ENCODE peak calls at places on chromosomes 6 and 20, in six cellular contexts. B is anterior cingulate cortex, A is mucosa of gallbladder, P is SHP77 treated with DMSO at 0.1 percent for 48 hours, I is T-helper 17 cell, G is AG09319. M is an unnamed sample.

GRCh38 chr6:43231053-43231452 is 1.8 kb upstream of the DNPH1 start:
- DNase-seq in B (no peak), A (no peak), P (no peak), I (no peak), G (no peak), M (no peak)

GRCh38 chr6:71324179-71324791 is 35.7 kb downstream of the OGFRL1 start:
- DNase-seq in B (no peak), A (no peak), P (no peak), I (no peak), G (no peak), M (peak)

GRCh38 chr6:31125162-31125561 is 4.9 kb upstream of the CDSN start:
- DNase-seq in B (no peak), A (peak), P (no peak), I (no peak), G (no peak), M (no peak)

GRCh38 chr20:57370316-57370715 is 19.3 kb downstream of the RAE1 start:
- DNase-seq in B (no peak), A (no peak), P (no peak), I (no peak), G (no peak), M (no peak)

GRCh38 chr6:49423817-49424216 is 39.2 kb downstream of the MMUT start:
- DNase-seq in B (no peak), A (no peak), P (no peak), I (no peak), G (no peak), M (no peak)

GRCh38 chr6:41092421-41093140 is 19.8 kb downstream of the NFYA start:
- DNase-seq in B (no peak), A (no peak), P (no peak), I (no peak), G (no peak), M (no peak)

GRCh38 chr20:35497780-35498189 is 31.7 kb downstream of the C20orf173 start:
- DNase-seq in B (no peak), A (peak), P (no peak), I (no peak), G (no peak), M (peak)

GRCh38 chr6:91569071-91569470 is 982.2 kb upstream of the MAP3K7 start:
- DNase-seq in B (no peak), A (no peak), P (no peak), I (no peak), G (no peak), M (no peak)

GRCh38 chr20:63087872-63088680 is 81.3 kb upstream of the BHLHE23 start:
- DNase-seq in B (no peak), A (no peak), P (peak), I (peak), G (no peak), M (no peak)

M was measured in midbrain.